ENCODE peak calls at places on chromosomes 1 and 21, in four cellular contexts. Y, E, D and V are unnamed samples.

GRCh38 chr1:36638268-36638667 is 155.6 kb upstream of the CSF3R start:
- DNase-seq in D (no peak), E (no peak), Y (peak), V (no peak)

GRCh38 chr1:39573736-39574624 is 2.6 kb downstream of the PABPC4 start:
- DNase-seq in Y (peak), E (no peak), D (peak), V (no peak)

GRCh38 chr1:17591814-17592430 is 52.4 kb downstream of the ARHGEF10L start:
- DNase-seq in Y (no peak), E (no peak), D (no peak), V (no peak)

GRCh38 chr1:112929979-112930378 is 26.0 kb downstream of the SLC16A1 start:
- DNase-seq in D (no peak), Y (no peak), E (no peak), V (no peak)

GRCh38 chr1:218557731-218558130 is 212.6 kb downstream of the TGFB2 start:
- DNase-seq in Y (no peak), E (no peak), D (no peak), V (no peak)

GRCh38 chr1:29269356-29269755 is 33.0 kb downstream of the PTPRU start:
- DNase-seq in D (no peak), Y (no peak), E (no peak), V (peak)

GRCh38 chr1:54593571-54594160 is 29.7 kb downstream of the FAM151A start:
- DNase-seq in D (no peak), Y (no peak), E (no peak), V (no peak)

GRCh38 chr21:36429672-36430546 is 44.7 kb downstream of the CHAF1B start:
- DNase-seq in D (peak), Y (peak), E (peak), V (peak)

GRCh38 chr1:27992271-27992670 is 32.5 kb downstream of the XKR8 start:
- DNase-seq in Y (no peak), D (no peak), E (no peak), V (no peak)

GRCh38 chr1:91201699-91202098 is 179.9 kb upstream of the ZNF644 start:
- DNase-seq in D (no peak), Y (no peak), E (no peak), V (no peak)

GRCh38 chr1:189269011-189269410 is 1208.7 kb downstream of the BRINP3 start:
- DNase-seq in E (no peak), Y (no peak), D (no peak), V (no peak)

GRCh38 chr1:64857347-64857746 is 109.0 kb downstream of the JAK1 start:
- DNase-seq in D (no peak), E (no peak), Y (no peak), V (no peak)

GRCh38 chr1:209076688-209077087 is 506.8 kb upstream of the CAMK1G start:
- DNase-seq in D (no peak), Y (no peak), E (no peak), V (no peak)

GRCh38 chr1:64505944-64506658 is 36.2 kb downstream of the CACHD1 start:
- DNase-seq in E (peak), Y (no peak), D (peak), V (no peak)

GRCh38 chr1:91830242-91831131 is 55.5 kb downstream of the TGFBR3 start:
- DNase-seq in E (peak), D (peak), Y (peak), V (peak)

GRCh38 chr1:206816390-206817287 is 44.3 kb upstream of the IL10 start:
- DNase-seq in E (no peak), Y (no peak), D (no peak), V (no peak)

GRCh38 chr1:19157653-19158052 is 52.4 kb downstream of the UBR4 start:
- DNase-seq in Y (no peak), D (no peak), E (no peak), V (no peak)

GRCh38 chr1:171739646-171740045 is 2.2 kb downstream of the VAMP4 start:
- DNase-seq in D (no peak), E (no peak), Y (no peak), V (no peak)

GRCh38 chr1:200780545-200781444 is 42.1 kb downstream of the CAMSAP2 start:
- DNase-seq in D (no peak), E (no peak), Y (no peak), V (no peak)

GRCh38 chr1:45836451-45836850 is 33.0 kb downstream of the MAST2 start:
- DNase-seq in Y (no peak), D (no peak), E (no peak), V (no peak)

GRCh38 chr1:17053071-17053684 is 654 bp downstream of the SDHB start:
- DNase-seq in D (no peak), E (no peak), Y (no peak), V (no peak)

GRCh38 chr1:154847891-154848290 is 22.2 kb downstream of the KCNN3 start:
- DNase-seq in Y (no peak), E (no peak), D (no peak), V (no peak)

GRCh38 chr1:50416553-50417453 is 6.4 kb downstream of the DMRTA2 start:
- DNase-seq in D (no peak), E (no peak), Y (no peak), V (no peak)

GRCh38 chr1:220189750-220190347 is 82.4 kb downstream of the RAB3GAP2 start:
- DNase-seq in E (no peak), Y (no peak), D (no peak), V (no peak)

GRCh38 chr1:54052470-54052933 is 502 bp downstream of the TMEM59 start:
- DNase-seq in E (no peak), Y (peak), D (peak), V (peak)

GRCh38 chr21:41508415-41509205 is 652 bp upstream of the TMPRSS2 start:
- DNase-seq in D (no peak), Y (no peak), E (no peak), V (no peak)

GRCh38 chr1:75796376-75797272 is at the start of gene MSH4:
- DNase-seq in D (no peak), Y (no peak), E (no peak), V (no peak)

GRCh38 chr1:51878307-51878615 is 266 bp downstream of the NRDC start:
- DNase-seq in Y (no peak), E (no peak), D (no peak), V (no peak)

GRCh38 chr1:210608766-210609165 is 280.1 kb downstream of the HHAT start:
- DNase-seq in E (no peak), D (no peak), Y (no peak), V (no peak)

GRCh38 chr1:29465755-29466154 is 229.4 kb downstream of the PTPRU start:
- DNase-seq in E (no peak), D (no peak), Y (no peak), V (no peak)

GRCh38 chr1:98870959-98871903 is 133.4 kb downstream of the PLPPR5 start:
- DNase-seq in Y (no peak), D (no peak), E (no peak), V (no peak)

GRCh38 chr1:3774503-3775247 is 2.1 kb downstream of the SMIM1 start:
- DNase-seq in Y (no peak), E (no peak), D (no peak), V (no peak)

GRCh38 chr1:58964880-58965279 is 181.0 kb upstream of the JUN start:
- DNase-seq in E (peak), Y (no peak), D (peak), V (peak)

GRCh38 chr1:11496551-11497080 is 17.7 kb downstream of the DISP3 start:
- DNase-seq in E (no peak), Y (no peak), D (no peak), V (no peak)
- TF ChIP-seq CTCF in E (no peak), Y (no peak), D (no peak), V (no peak)

DNA sequence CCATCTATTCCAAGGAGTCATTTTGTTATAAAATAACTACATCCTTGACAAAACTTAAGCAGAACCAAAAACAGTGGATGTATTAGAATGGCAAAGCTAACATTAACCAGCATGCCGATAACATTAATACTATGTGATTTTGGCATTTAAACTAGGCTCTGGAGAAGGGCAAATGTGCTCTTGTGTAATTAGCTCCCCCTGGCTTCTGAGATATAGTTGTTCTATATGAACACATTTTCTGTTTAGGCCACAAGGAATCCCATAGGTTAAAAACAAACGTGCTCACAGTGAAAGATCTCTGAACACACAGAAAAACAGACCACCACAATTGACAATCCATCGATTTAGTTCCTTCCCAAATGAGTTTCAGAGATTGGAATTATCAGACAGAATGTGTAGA is 57.4 kb upstream of the TARS2 start:
- DNase-seq in D (no peak), Y (no peak), E (no peak), V (no peak)
- TF ChIP-seq CTCF in D (no peak), Y (peak), E (peak), V (no peak)

GRCh38 chr1:221887758-221888157 is 145.9 kb upstream of the DUSP10 start:
- DNase-seq in D (no peak), E (no peak), Y (no peak), V (no peak)
- TF ChIP-seq CTCF in D (no peak), E (no peak), Y (no peak), V (no peak)

GRCh38 chr1:48673725-48674124 is 103.0 kb downstream of the BEND5 start:
- DNase-seq in E (no peak), Y (no peak), D (no peak), V (no peak)
- TF ChIP-seq CTCF in E (no peak), Y (no peak), D (no peak), V (no peak)

DNA sequence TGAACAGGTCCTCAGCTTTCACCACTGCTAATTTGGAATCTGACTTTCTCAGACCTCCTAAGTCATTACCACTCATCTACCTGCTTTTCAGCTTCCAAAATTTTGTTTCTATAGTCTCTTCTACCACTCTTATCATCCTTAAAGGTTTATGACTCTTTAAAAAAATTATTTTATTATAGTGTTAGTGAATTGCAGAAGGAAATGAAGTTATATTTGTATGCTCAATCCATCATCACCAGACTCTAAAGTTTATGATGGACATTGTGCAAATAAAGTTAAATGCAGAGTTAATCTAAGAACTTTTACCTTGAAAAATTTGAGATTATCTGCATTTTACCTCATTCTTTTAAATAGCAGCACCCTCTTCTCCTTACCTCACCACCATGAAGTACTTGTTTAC is 14.6 kb downstream of the CDC42BPA start:
- DNase-seq in E (no peak), Y (no peak), D (no peak), V (no peak)
- TF ChIP-seq CTCF in E (no peak), Y (no peak), D (no peak), V (no peak)

GRCh38 chr1:180028864-180029263 is 74.3 kb downstream of the CEP350 start:
- DNase-seq in D (no peak), E (no peak), Y (no peak), V (no peak)
- TF ChIP-seq CTCF in D (no peak), E (no peak), Y (peak), V (peak)

GRCh38 chr21:43611598-43612369 is 47.5 kb downstream of the HSF2BP start:
- DNase-seq in Y (no peak), D (peak), E (peak), V (peak)
- TF ChIP-seq CTCF in Y (peak), D (peak), E (peak), V (peak)

GRCh38 chr1:25199876-25200620 is 32.3 kb downstream of the SYF2 start:
- DNase-seq in E (no peak), Y (no peak), D (no peak), V (no peak)

GRCh38 chr1:25197982-25198681 is 34.2 kb downstream of the SYF2 start:
- DNase-seq in Y (no peak), E (no peak), D (no peak), V (no peak)

GRCh38 chr1:25197235-25197930 is 34.9 kb downstream of the SYF2 start:
- DNase-seq in D (no peak), E (no peak), Y (no peak), V (no peak)

GRCh38 chr1:25196830-25197229 is 35.5 kb downstream of the SYF2 start:
- DNase-seq in D (no peak), E (no peak), Y (no peak), V (no peak)

DNA sequence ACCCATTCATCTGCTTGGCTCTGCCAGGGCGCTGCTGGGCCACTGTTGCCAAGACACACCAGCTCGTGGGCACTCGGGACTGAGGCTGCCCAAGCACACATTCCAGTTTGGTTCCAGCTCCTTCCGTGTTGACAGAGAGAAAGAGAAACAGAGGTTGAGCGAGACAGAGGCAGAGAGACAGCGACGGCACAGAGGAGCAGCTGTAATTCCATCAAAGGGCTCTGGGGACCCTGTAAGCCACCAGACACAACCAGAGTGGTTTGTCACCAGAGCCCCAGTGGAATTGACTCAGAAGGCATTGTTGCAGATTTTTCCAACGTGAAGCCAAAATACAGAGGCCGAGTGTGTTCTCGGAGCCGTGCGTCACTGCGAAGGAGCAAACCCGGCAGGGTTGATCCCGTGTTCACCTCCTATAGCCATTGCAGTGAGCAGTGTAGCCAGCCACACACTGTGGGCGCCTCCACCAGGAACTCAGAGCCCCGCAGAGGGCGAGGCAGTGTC is 33.5 kb downstream of the SYF2 start:
- DNase-seq in E (no peak), Y (no peak), D (peak), V (peak)
- TF ChIP-seq CTCF in E (no peak), Y (no peak), D (no peak), V (peak)

GRCh38 chr1:93591291-93591832 is 90.3 kb downstream of the BCAR3 start:
- DNase-seq in D (no peak), E (no peak), Y (no peak), V (no peak)
- TF ChIP-seq CTCF in D (no peak), E (no peak), Y (no peak), V (no peak)

GRCh38 chr1:33459766-33460543 is 12.5 kb upstream of the ZSCAN20 start:
- DNase-seq in E (no peak), D (peak), Y (peak), V (no peak)

GRCh38 chr1:33456302-33456886 is 16.1 kb upstream of the ZSCAN20 start:
- DNase-seq in E (peak), Y (no peak), D (peak), V (no peak)

GRCh38 chr1:33460947-33461629 is 11.4 kb upstream of the ZSCAN20 start:
- DNase-seq in Y (no peak), D (peak), E (peak), V (peak)

GRCh38 chr1:33454646-33455282 is 17.7 kb upstream of the ZSCAN20 start:
- DNase-seq in Y (no peak), D (no peak), E (peak), V (no peak)

GRCh38 chr1:33455537-33456301 is 16.7 kb upstream of the ZSCAN20 start:
- DNase-seq in E (peak), Y (peak), D (peak), V (peak)
- TF ChIP-seq CTCF in E (peak), Y (peak), D (peak), V (peak)